ENCODE peak calls at places on chromosomes 1 and 21, in six cellular contexts. O is tibial nerve, R is retinal pigment epithelial cell, J is body of pancreas, L is brain microvascular endothelial cell, B is lower lobe of right lung. E is an unnamed sample.

GRCh38 chr1:85451236-85451830 is 13.6 kb downstream of the DDAH1 start:
- DNase-seq in O (no peak), R (no peak), J (no peak), L (no peak), B (no peak), E (no peak)

GRCh38 chr1:191700922-191701321 is 457.3 kb upstream of the RGS18 start:
- DNase-seq in O (no peak), R (no peak), J (no peak), L (no peak), B (no peak), E (no peak)

GRCh38 chr21:44092201-44092600 is 15.0 kb upstream of the PWP2 start:
- DNase-seq in O (no peak), R (no peak), J (no peak), L (no peak), B (no peak), E (no peak)

GRCh38 chr1:192700834-192701271 is 64.9 kb downstream of the RGS13 start:
- DNase-seq in O (no peak), R (peak), J (no peak), L (peak), B (no peak), E (peak)

GRCh38 chr1:184387871-184388670 is 1.2 kb downstream of the C1orf21 start:
- DNase-seq in O (no peak), R (no peak), J (peak), L (peak), B (peak), E (peak)

GRCh38 chr1:85275701-85276289 is 637 bp downstream of the BCL10 start:
- DNase-seq in O (no peak), R (no peak), J (no peak), L (no peak), B (no peak), E (no peak)

GRCh38 chr1:201170533-201171062 is 16.3 kb upstream of the TMEM9 start:
- DNase-seq in O (peak), R (peak), J (peak), L (peak), B (peak), E (peak)

GRCh38 chr1:6688001-6688400 is 13.6 kb downstream of the DNAJC11 start:
- DNase-seq in O (no peak), R (no peak), J (no peak), L (peak), B (no peak), E (no peak)

GRCh38 chr1:204829133-204829532 is 41.5 kb upstream of the NFASC start:
- DNase-seq in O (no peak), R (no peak), J (no peak), L (no peak), B (no peak), E (no peak)

GRCh38 chr1:7257225-7257624 is 472.0 kb downstream of the CAMTA1 start:
- DNase-seq in O (no peak), R (no peak), J (no peak), L (no peak), B (no peak), E (no peak)

GRCh38 chr1:245688536-245689453 is 534.0 kb downstream of the KIF26B start:
- DNase-seq in O (no peak), R (no peak), J (no peak), L (no peak), B (peak), E (no peak)

GRCh38 chr1:6795661-6796060 is 10.4 kb downstream of the CAMTA1 start:
- DNase-seq in O (no peak), R (peak), J (no peak), L (peak), B (no peak), E (peak)

GRCh38 chr1:2372551-2373490 is 18.5 kb downstream of the MORN1 start:
- DNase-seq in O (no peak), R (no peak), J (peak), L (no peak), B (peak), E (no peak)

GRCh38 chr1:154398678-154399077 is 6.5 kb upstream of the IL6R start:
- DNase-seq in O (no peak), R (no peak), J (no peak), L (no peak), B (no peak), E (no peak)

DNA sequence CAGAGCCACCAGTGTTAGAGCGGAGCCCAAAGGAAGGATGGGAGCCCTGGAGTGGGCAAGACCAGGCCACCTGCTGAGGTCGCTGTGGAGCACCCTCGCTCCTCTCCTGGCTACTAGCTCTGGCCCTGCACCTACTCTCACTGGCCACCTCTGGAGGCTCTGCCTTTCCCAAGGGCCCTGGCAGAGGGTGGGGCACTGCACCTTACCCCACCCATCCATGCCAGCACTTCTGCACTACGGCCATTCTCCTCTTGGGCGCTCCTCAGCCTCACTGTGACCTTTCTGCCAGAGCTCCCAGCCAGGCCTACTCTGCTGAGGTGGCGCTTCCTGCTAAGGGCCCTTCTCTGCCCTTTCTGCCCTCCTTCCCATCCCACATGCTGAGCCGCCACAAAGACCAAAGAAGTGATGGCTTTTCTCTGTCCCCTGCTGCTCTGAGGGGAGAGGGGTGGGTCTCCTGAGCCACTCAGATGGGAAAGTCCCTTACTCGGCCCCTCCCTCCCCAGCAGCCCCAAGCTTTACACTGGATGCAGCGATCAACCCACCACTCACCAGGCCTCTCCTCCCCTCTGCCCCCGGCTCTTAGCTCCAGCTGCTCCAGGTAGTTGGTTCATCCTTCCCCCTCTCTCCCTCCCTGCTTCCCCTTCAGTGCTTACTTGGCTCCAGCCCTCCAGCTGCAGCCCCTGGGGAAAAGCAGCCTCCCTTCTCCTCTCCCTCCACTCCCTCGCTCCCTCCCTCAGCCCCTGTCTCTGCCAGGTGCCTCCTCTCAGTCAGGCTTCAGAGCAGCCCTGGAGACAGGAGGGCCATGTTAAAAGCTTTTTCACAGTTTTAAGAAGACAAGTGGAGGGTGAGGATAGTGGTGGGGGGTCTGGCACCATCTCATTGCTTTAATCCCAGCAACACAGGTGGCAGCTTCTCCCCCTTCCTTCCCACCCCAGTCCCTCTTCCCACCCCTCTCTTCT is 14.8 kb upstream of the TMEM222 start:
- DNase-seq in O (no peak), R (no peak), J (no peak), L (no peak), B (no peak), E (no peak)
- H3K4me3 ChIP-seq in O (no peak), R (no peak), J (no peak), L (no peak), B (no peak), E (no peak)

GRCh38 chr1:35644204-35644603 is 2.9 kb upstream of the PSMB2 start:
- DNase-seq in O (no peak), R (no peak), J (no peak), L (no peak), B (no peak), E (no peak)
- TF ChIP-seq CTCF in O (no peak), R (no peak), J (no peak), L (no peak), B (no peak), E (no peak)

GRCh38 chr1:160800142-160800541 is 4.2 kb downstream of the LY9 start:
- DNase-seq in O (no peak), R (no peak), J (no peak), L (no peak), B (no peak), E (no peak)

GRCh38 chr1:160797163-160797797 is 1.3 kb downstream of the LY9 start:
- DNase-seq in O (no peak), R (no peak), J (no peak), L (no peak), B (no peak), E (no peak)

GRCh38 chr1:160799641-160800040 is 3.7 kb downstream of the LY9 start:
- DNase-seq in O (no peak), R (no peak), J (no peak), L (no peak), B (no peak), E (no peak)

GRCh38 chr1:160797861-160798273 is 1.9 kb downstream of the LY9 start:
- DNase-seq in O (no peak), R (no peak), J (no peak), L (no peak), B (no peak), E (no peak)

GRCh38 chr1:160798439-160798838 is 2.5 kb downstream of the LY9 start:
- DNase-seq in O (no peak), R (no peak), J (no peak), L (no peak), B (no peak), E (no peak)
- H3K4me3 ChIP-seq in O (peak), R (no peak), J (no peak), L (no peak), B (no peak), E (no peak)

DNA sequence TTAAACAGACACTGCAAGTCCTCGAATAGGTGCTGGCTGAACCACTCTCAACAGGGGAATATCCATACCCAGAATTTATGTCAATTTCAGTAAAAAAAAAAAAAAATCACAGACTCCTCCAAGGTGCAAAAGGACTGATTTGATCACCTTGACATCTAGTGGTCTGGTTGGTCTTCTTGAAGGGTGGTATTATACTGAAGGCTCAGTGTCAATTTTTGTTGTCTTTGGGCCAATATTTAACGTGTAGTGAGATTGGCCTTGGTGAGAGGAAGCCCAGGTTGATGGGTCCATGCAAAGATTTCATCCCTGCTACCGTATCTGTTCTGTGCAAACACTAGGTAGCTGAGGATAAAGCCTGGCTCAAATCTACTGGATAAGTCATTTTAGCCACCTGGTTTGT is 4.0 kb upstream of the GBP5 start:
- DNase-seq in O (no peak), R (no peak), J (no peak), L (no peak), B (no peak), E (no peak)
- TF ChIP-seq CTCF in O (no peak), R (no peak), J (no peak), L (no peak), B (peak), E (no peak)

GRCh38 chr1:160672118-160672517 is 25.3 kb upstream of the SLAMF1 start:
- DNase-seq in O (no peak), R (no peak), J (no peak), L (no peak), B (no peak), E (no peak)
- H3K4me3 ChIP-seq in O (no peak), R (no peak), J (no peak), L (no peak), B (no peak), E (no peak)

DNA sequence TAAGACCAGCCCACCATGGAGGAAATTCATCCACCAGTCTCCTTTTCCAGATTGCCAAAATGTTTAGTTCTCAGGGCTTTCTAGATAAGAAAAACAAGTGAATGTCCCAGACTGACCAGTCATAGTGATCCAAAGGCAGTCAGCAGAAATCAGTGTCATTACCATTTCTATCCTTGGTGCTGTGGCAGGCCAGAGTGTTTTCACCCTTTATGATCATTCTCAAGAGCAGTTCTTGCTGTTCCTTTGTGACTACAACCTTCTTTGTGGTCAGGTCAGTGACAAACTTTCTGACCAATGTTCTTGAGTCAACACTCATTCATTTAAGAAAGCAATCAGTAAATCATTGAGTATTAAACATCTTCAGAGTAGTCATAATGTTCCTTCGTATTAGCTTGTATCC is 7.3 kb upstream of the DHCR24 start:
- DNase-seq in O (no peak), R (no peak), J (no peak), L (no peak), B (no peak), E (no peak)
- TF ChIP-seq CTCF in O (no peak), R (no peak), J (no peak), L (no peak), B (no peak), E (no peak)

E was measured in fibroblast of villous mesenchyme.